ENCODE peak calls at places on chromosomes 6 and 20, in four cellular contexts. One of them, this sample, is unnamed.

GRCh38 chr6:88680654-88681053 is 282.8 kb downstream of the RNGTT start:
- DNase-seq in H1: no peak
- DNase-seq in GM12878: no peak
- DNase-seq in SK-N-SH: no peak
- DNase-seq in this sample: no peak

GRCh38 chr6:87747646-87748045 is 45.6 kb upstream of the AKIRIN2 start:
- DNase-seq in H1: no peak
- DNase-seq in GM12878: no peak
- DNase-seq in SK-N-SH: no peak
- DNase-seq in this sample: no peak

GRCh38 chr6:111576302-111576701 is 29.4 kb downstream of the TRAF3IP2 start:
- DNase-seq in H1: no peak
- DNase-seq in GM12878: no peak
- DNase-seq in SK-N-SH: no peak
- DNase-seq in this sample: no peak

GRCh38 chr6:116278853-116279231 is 888 bp downstream of the TSPYL1 start:
- DNase-seq in H1: no peak
- DNase-seq in GM12878: no peak
- DNase-seq in SK-N-SH: peak
- DNase-seq in this sample: no peak

GRCh38 chr6:9112548-9112947 is 677.2 kb upstream of the SLC35B3 start:
- DNase-seq in H1: no peak
- DNase-seq in GM12878: no peak
- DNase-seq in SK-N-SH: no peak
- DNase-seq in this sample: no peak

GRCh38 chr20:2252419-2253060 is 43.3 kb upstream of the TGM3 start:
- DNase-seq in H1: no peak
- DNase-seq in GM12878: no peak
- DNase-seq in SK-N-SH: no peak
- DNase-seq in this sample: no peak

GRCh38 chr6:136317023-136317649 is 27.5 kb upstream of the BCLAF1 start:
- DNase-seq in H1: no peak
- DNase-seq in GM12878: peak
- DNase-seq in SK-N-SH: peak
- DNase-seq in this sample: peak

GRCh38 chr6:157786221-157786620 is 36.8 kb upstream of the SNX9 start:
- DNase-seq in H1: no peak
- DNase-seq in GM12878: no peak
- DNase-seq in SK-N-SH: no peak
- DNase-seq in this sample: no peak

GRCh38 chr20:20364747-20365558 is 3.0 kb upstream of the INSM1 start:
- DNase-seq in H1: peak
- DNase-seq in GM12878: no peak
- DNase-seq in SK-N-SH: no peak
- DNase-seq in this sample: no peak

GRCh38 chr6:33597551-33598322 is 17.7 kb upstream of the BAK1 start:
- DNase-seq in H1: no peak
- DNase-seq in GM12878: no peak
- DNase-seq in SK-N-SH: no peak
- DNase-seq in this sample: no peak

GRCh38 chr20:25340380-25340779 is 50.3 kb downstream of the ABHD12 start:
- DNase-seq in H1: no peak
- DNase-seq in GM12878: no peak
- DNase-seq in SK-N-SH: no peak
- DNase-seq in this sample: no peak

GRCh38 chr6:19268117-19268516 is 569.1 kb upstream of the ID4 start:
- DNase-seq in H1: no peak
- DNase-seq in GM12878: no peak
- DNase-seq in SK-N-SH: no peak
- DNase-seq in this sample: no peak

GRCh38 chr20:62739581-62740285 is 31.1 kb downstream of the NTSR1 start:
- DNase-seq in H1: no peak
- DNase-seq in GM12878: no peak
- DNase-seq in SK-N-SH: no peak
- DNase-seq in this sample: no peak

GRCh38 chr6:97524846-97525245 is 241.8 kb upstream of the MMS22L start:
- DNase-seq in H1: peak
- DNase-seq in GM12878: no peak
- DNase-seq in SK-N-SH: no peak
- DNase-seq in this sample: no peak

GRCh38 chr6:96014846-96015245 is 928 bp upstream of the FUT9 start:
- DNase-seq in H1: no peak
- DNase-seq in GM12878: no peak
- DNase-seq in SK-N-SH: peak
- DNase-seq in this sample: no peak

GRCh38 chr20:760751-761417 is 7.4 kb downstream of the SLC52A3 start:
- DNase-seq in H1: peak
- DNase-seq in GM12878: no peak
- DNase-seq in SK-N-SH: peak
- DNase-seq in this sample: peak

GRCh38 chr6:90446164-90446563 is 140.7 kb downstream of the MAP3K7 start:
- DNase-seq in H1: no peak
- DNase-seq in GM12878: no peak
- DNase-seq in SK-N-SH: no peak
- DNase-seq in this sample: no peak

GRCh38 chr20:41573955-41574354 is 44.2 kb downstream of the CHD6 start:
- DNase-seq in H1: no peak
- DNase-seq in GM12878: no peak
- DNase-seq in SK-N-SH: no peak
- DNase-seq in this sample: no peak

GRCh38 chr20:37971561-37972127 is 61.6 kb downstream of the TTI1 start:
- DNase-seq in H1: peak
- DNase-seq in GM12878: no peak
- DNase-seq in SK-N-SH: no peak
- DNase-seq in this sample: no peak

GRCh38 chr20:2006452-2007381 is 12.9 kb upstream of the PDYN start:
- DNase-seq in H1: peak
- DNase-seq in GM12878: no peak
- DNase-seq in SK-N-SH: peak
- DNase-seq in this sample: peak

GRCh38 chr6:51462896-51463679 is 624.3 kb downstream of the PKHD1 start:
- DNase-seq in H1: no peak
- DNase-seq in GM12878: no peak
- DNase-seq in SK-N-SH: no peak
- DNase-seq in this sample: no peak

GRCh38 chr6:51464956-51465355 is 622.5 kb downstream of the PKHD1 start:
- DNase-seq in H1: no peak
- DNase-seq in GM12878: no peak
- DNase-seq in SK-N-SH: no peak
- DNase-seq in this sample: no peak

DNA sequence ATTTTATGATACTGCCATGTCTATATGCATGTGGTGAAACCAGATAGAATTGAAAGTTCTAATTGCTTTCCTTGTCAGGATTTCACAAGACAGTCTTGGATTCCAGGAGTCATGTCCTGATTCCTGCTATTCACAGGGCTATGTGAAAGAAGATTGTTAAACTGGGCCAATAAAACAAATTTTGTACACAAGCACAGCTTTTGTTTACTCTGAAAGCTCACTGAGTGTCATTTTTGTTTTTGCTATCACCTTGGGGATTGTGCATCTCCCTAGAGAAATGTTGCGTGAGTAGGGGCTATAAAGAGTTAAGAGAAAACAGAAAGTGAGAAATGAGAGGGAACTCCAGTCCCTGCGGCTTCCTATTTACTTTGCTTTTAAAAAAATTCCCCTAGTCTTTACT is 627.5 kb downstream of the PKHD1 start:
- DNase-seq in H1: no peak
- DNase-seq in GM12878: peak
- DNase-seq in SK-N-SH: no peak
- DNase-seq in this sample: no peak
- H3K4me2 ChIP-seq in H1: no peak
- H3K4me2 ChIP-seq in GM12878: peak
- H3K4me2 ChIP-seq in SK-N-SH: no peak
- H3K4me2 ChIP-seq in this sample: no peak

GRCh38 chr6:11288065-11288464 is 55.6 kb upstream of the NEDD9 start:
- DNase-seq in H1: no peak
- DNase-seq in GM12878: no peak
- DNase-seq in SK-N-SH: no peak
- DNase-seq in this sample: no peak
- TF ChIP-seq EP300 in H1: no peak
- TF ChIP-seq EP300 in GM12878: no peak
- TF ChIP-seq EP300 in SK-N-SH: no peak
- TF ChIP-seq EP300 in this sample: no peak

DNA sequence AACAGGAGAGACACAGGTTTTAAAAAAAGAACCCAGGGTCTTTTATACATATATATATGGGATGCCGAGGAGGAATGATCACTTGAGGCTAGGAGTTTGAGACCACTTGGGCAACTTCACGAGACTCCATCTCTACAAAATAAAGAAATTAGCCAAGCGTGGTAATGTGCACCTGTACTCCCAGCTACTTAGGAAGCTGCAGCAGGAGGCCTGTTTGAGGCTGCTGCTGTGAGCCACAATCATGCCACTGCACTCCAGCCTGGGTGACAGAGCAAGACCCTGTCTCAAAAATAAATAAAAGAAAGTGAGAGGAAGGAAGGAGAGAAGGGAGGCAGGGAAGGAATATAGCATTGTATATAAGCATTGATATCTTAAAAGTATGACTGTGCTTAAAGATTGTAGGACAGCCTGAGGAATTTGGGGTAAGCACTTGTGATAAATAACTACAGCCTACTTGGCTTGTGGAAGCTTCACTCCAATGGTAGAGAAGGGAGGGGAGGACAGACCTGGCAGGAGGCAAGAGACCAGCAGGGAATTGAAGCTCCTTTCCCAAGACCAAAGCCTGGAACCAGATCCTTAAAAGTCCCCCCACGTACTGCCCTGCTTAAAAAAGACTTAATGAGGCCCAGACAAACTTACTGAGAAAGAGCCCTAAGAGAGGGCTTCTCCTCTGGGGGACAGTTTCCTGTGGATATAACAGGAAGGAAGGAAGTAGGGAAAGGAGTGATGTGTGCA is 2.5 kb upstream of the SNTA1 start:
- DNase-seq in H1: no peak
- DNase-seq in GM12878: no peak
- DNase-seq in SK-N-SH: no peak
- DNase-seq in this sample: no peak
- TF ChIP-seq NRF1 in H1: no peak
- TF ChIP-seq NRF1 in GM12878: no peak
- TF ChIP-seq NRF1 in SK-N-SH: no peak
- TF ChIP-seq NRF1 in this sample: no peak

GRCh38 chr20:53621482-53622246 is 28.0 kb upstream of the ZNF217 start:
- DNase-seq in H1: peak
- DNase-seq in GM12878: peak
- DNase-seq in SK-N-SH: peak
- DNase-seq in this sample: peak
- H3K4me2 ChIP-seq in H1: no peak
- H3K4me2 ChIP-seq in GM12878: peak
- H3K4me2 ChIP-seq in SK-N-SH: peak
- H3K4me2 ChIP-seq in this sample: peak

GRCh38 chr6:74534485-74535211 is 671.2 kb downstream of the COL12A1 start:
- DNase-seq in H1: no peak
- DNase-seq in GM12878: no peak
- DNase-seq in SK-N-SH: no peak
- DNase-seq in this sample: no peak
- TF ChIP-seq EP300 in H1: no peak
- TF ChIP-seq EP300 in GM12878: no peak
- TF ChIP-seq EP300 in SK-N-SH: no peak
- TF ChIP-seq EP300 in this sample: no peak

DNA sequence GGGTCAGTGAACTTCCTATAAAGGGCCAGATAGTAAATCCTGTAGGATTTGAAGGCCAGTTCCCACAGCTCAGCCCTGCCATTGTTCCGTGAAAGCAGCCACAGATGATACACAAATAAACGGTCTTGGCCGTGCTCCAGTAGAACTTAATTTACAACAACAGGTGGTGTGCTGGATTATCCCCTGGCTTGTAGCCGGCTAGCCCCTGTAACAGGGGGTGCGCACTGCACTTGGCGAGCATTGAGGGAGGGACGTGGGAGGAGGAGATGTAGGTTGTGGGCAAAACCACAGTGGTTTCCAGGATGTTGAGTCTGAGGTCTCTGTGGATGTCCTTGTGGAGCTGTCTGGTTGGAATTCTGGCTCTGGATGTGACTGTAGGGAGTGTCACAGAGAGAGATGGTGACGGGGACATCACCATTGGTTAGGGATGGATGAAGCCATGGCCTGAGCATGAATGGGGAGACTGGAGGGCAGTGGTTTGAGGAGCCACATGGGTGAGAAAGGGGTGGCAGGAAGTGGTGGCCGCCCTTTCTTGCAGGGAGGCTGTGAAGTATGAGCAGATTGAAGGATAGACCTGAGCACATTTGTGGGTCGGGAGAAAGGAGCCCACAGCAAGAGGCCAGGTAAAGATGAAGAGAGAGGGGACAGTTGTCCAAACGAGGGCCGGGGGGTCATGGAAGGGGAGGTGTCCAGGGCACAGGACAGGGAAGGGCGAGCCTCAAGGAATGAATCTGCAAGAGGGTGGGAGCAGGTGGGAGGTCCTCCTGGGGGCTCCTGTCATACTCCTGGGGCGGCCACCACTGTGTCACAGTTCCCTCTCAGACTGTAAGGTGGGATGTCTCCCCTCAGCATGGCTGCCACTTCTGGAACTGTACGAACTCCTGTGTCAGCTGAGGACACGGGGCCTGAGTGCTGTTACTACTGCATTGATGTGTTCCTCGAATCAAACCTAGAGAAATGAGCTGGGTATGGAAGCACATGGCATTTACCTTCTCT is 53.6 kb downstream of the CDH26 start:
- DNase-seq in H1: no peak
- DNase-seq in GM12878: no peak
- DNase-seq in SK-N-SH: no peak
- DNase-seq in this sample: no peak
- TF ChIP-seq NRF1 in H1: no peak
- TF ChIP-seq NRF1 in GM12878: no peak
- TF ChIP-seq NRF1 in SK-N-SH: no peak
- TF ChIP-seq NRF1 in this sample: no peak

GRCh38 chr20:15945301-15945700 is 627.9 kb downstream of the KIF16B start:
- DNase-seq in H1: no peak
- DNase-seq in GM12878: no peak
- DNase-seq in SK-N-SH: no peak
- DNase-seq in this sample: no peak
- H3K4me2 ChIP-seq in H1: no peak
- H3K4me2 ChIP-seq in GM12878: no peak
- H3K4me2 ChIP-seq in SK-N-SH: no peak
- H3K4me2 ChIP-seq in this sample: no peak

GRCh38 chr6:36700812-36701211 is 3.2 kb downstream of the RAB44 start:
- DNase-seq in H1: no peak
- DNase-seq in GM12878: no peak
- DNase-seq in SK-N-SH: no peak
- DNase-seq in this sample: no peak
- TF ChIP-seq EP300 in H1: no peak
- TF ChIP-seq EP300 in GM12878: no peak
- TF ChIP-seq EP300 in SK-N-SH: no peak
- TF ChIP-seq EP300 in this sample: no peak

This sample was measured in K562.